ENCODE peak calls at places on chromosomes 12 and 14, in nine cellular contexts. One of them, this sample, is unnamed.

GRCh38 chr14:22836301-22837058 is at the start of gene MMP14:
- DNase-seq in HTR-8/SVneo: peak
- DNase-seq in hypothalamus: no peak
- DNase-seq in neural progenitor cell: peak
- DNase-seq in osteocyte: peak
- DNase-seq in fibroblast of lung: peak
- DNase-seq in pancreas: peak
- DNase-seq in naive thymus-derived CD4-positive, alpha-beta T cell: no peak
- DNase-seq in erythroblast: no peak
- DNase-seq in this sample: peak

GRCh38 chr14:49881296-49882006 is 11.4 kb upstream of the ARF6 start:
- DNase-seq in HTR-8/SVneo: no peak
- DNase-seq in hypothalamus: no peak
- DNase-seq in neural progenitor cell: no peak
- DNase-seq in osteocyte: no peak
- DNase-seq in fibroblast of lung: no peak
- DNase-seq in pancreas: no peak
- DNase-seq in naive thymus-derived CD4-positive, alpha-beta T cell: no peak
- DNase-seq in erythroblast: no peak
- DNase-seq in this sample: no peak

GRCh38 chr12:49284672-49285071 is 10.3 kb upstream of the PRPH start:
- DNase-seq in HTR-8/SVneo: no peak
- DNase-seq in hypothalamus: no peak
- DNase-seq in neural progenitor cell: no peak
- DNase-seq in osteocyte: no peak
- DNase-seq in fibroblast of lung: no peak
- DNase-seq in pancreas: no peak
- DNase-seq in naive thymus-derived CD4-positive, alpha-beta T cell: no peak
- DNase-seq in erythroblast: no peak
- DNase-seq in this sample: no peak

GRCh38 chr12:91139981-91140659 is 28.8 kb upstream of the LUM start:
- DNase-seq in HTR-8/SVneo: no peak
- DNase-seq in hypothalamus: no peak
- DNase-seq in neural progenitor cell: no peak
- DNase-seq in osteocyte: no peak
- DNase-seq in fibroblast of lung: peak
- DNase-seq in pancreas: no peak
- DNase-seq in naive thymus-derived CD4-positive, alpha-beta T cell: no peak
- DNase-seq in erythroblast: no peak
- DNase-seq in this sample: no peak

GRCh38 chr12:113006641-113007040 is 28.3 kb downstream of the OAS2 start:
- DNase-seq in HTR-8/SVneo: no peak
- DNase-seq in hypothalamus: no peak
- DNase-seq in neural progenitor cell: no peak
- DNase-seq in osteocyte: no peak
- DNase-seq in fibroblast of lung: no peak
- DNase-seq in pancreas: no peak
- DNase-seq in naive thymus-derived CD4-positive, alpha-beta T cell: no peak
- DNase-seq in erythroblast: no peak
- DNase-seq in this sample: no peak

GRCh38 chr12:38921025-38921677 is 15.8 kb upstream of the CPNE8 start:
- DNase-seq in HTR-8/SVneo: peak
- DNase-seq in hypothalamus: no peak
- DNase-seq in neural progenitor cell: peak
- DNase-seq in osteocyte: no peak
- DNase-seq in fibroblast of lung: no peak
- DNase-seq in pancreas: peak
- DNase-seq in naive thymus-derived CD4-positive, alpha-beta T cell: no peak
- DNase-seq in erythroblast: peak
- DNase-seq in this sample: peak

GRCh38 chr14:74018029-74018703 is 922 bp downstream of the ENTPD5 start:
- DNase-seq in HTR-8/SVneo: peak
- DNase-seq in hypothalamus: no peak
- DNase-seq in neural progenitor cell: no peak
- DNase-seq in osteocyte: no peak
- DNase-seq in fibroblast of lung: peak
- DNase-seq in pancreas: no peak
- DNase-seq in naive thymus-derived CD4-positive, alpha-beta T cell: no peak
- DNase-seq in erythroblast: peak
- DNase-seq in this sample: no peak

GRCh38 chr14:101726954-101727302 is 34.6 kb upstream of the PPP2R5C start:
- DNase-seq in HTR-8/SVneo: no peak
- DNase-seq in hypothalamus: no peak
- DNase-seq in neural progenitor cell: no peak
- DNase-seq in osteocyte: peak
- DNase-seq in fibroblast of lung: no peak
- DNase-seq in pancreas: no peak
- DNase-seq in naive thymus-derived CD4-positive, alpha-beta T cell: no peak
- DNase-seq in erythroblast: no peak
- DNase-seq in this sample: no peak

GRCh38 chr12:121423682-121424631 is 24.0 kb downstream of the RNF34 start:
- DNase-seq in HTR-8/SVneo: no peak
- DNase-seq in hypothalamus: peak
- DNase-seq in neural progenitor cell: no peak
- DNase-seq in osteocyte: no peak
- DNase-seq in fibroblast of lung: no peak
- DNase-seq in pancreas: no peak
- DNase-seq in naive thymus-derived CD4-positive, alpha-beta T cell: no peak
- DNase-seq in erythroblast: no peak
- DNase-seq in this sample: no peak

This sample was measured in right lobe of liver.